ENCODE peak calls at places on chromosomes 5 and 9, in four cellular contexts. Q, B, I and Y are unnamed samples.

GRCh38 chr5:109100971-109101370 is 308.8 kb downstream of the PJA2 start:
- ATAC-seq in B (no peak), I (no peak), Q (no peak), Y (no peak)

GRCh38 chr5:172643392-172643871 is 2.4 kb downstream of the NEURL1B start:
- ATAC-seq in Q (no peak), I (no peak), B (no peak), Y (no peak)

GRCh38 chr5:131563434-131564228 is 71.4 kb downstream of the RAPGEF6 start:
- ATAC-seq in Q (no peak), I (no peak), B (no peak), Y (no peak)

GRCh38 chr9:126470251-126470993 is 143.3 kb upstream of the LMX1B start:
- ATAC-seq in B (peak), Q (peak), I (no peak), Y (peak)

GRCh38 chr5:142122116-142122515 is 13.5 kb downstream of the NDFIP1 start:
- ATAC-seq in I (no peak), B (no peak), Q (no peak), Y (no peak)

GRCh38 chr9:68974901-68975300 is 39.0 kb downstream of the PRKACG start:
- ATAC-seq in Q (no peak), I (peak), B (no peak), Y (no peak)

GRCh38 chr9:95857896-95858295 is 17.6 kb upstream of the ERCC6L2 start:
- ATAC-seq in I (no peak), B (no peak), Q (no peak), Y (no peak)

GRCh38 chr5:79200573-79201183 is 35.3 kb upstream of the JMY start:
- ATAC-seq in B (no peak), I (no peak), Q (no peak), Y (no peak)

GRCh38 chr5:150630459-150631325 is 9.8 kb upstream of the SYNPO start:
- ATAC-seq in Q (no peak), B (no peak), I (peak), Y (no peak)

GRCh38 chr5:81426347-81426746 is 32.4 kb upstream of the ACOT12 start:
- ATAC-seq in B (no peak), Q (peak), I (no peak), Y (no peak)

GRCh38 chr5:138458856-138459255 is 6.4 kb upstream of the EGR1 start:
- ATAC-seq in B (peak), Q (peak), I (no peak), Y (peak)

GRCh38 chr5:127935398-127935797 is 148.2 kb upstream of the SLC12A2 start:
- ATAC-seq in I (no peak), B (no peak), Q (no peak), Y (no peak)

GRCh38 chr9:92620870-92621269 is 49.1 kb downstream of the IPPK start:
- ATAC-seq in Q (no peak), I (no peak), B (no peak), Y (no peak)

GRCh38 chr5:154296525-154297159 is 106.1 kb downstream of the GALNT10 start:
- ATAC-seq in I (no peak), B (no peak), Q (no peak), Y (no peak)

GRCh38 chr5:74502479-74502950 is 138.0 kb downstream of the ENC1 start:
- ATAC-seq in Q (no peak), B (no peak), I (peak), Y (no peak)

GRCh38 chr5:95615164-95615467 is 4.8 kb upstream of the GPR150 start:
- ATAC-seq in Q (peak), B (no peak), I (no peak), Y (peak)

GRCh38 chr5:178116406-178116885 is 3.1 kb downstream of the N4BP3 start:
- ATAC-seq in Q (peak), B (peak), I (no peak), Y (peak)

GRCh38 chr9:93541581-93542349 is 34.6 kb upstream of the PHF2 start:
- ATAC-seq in I (no peak), Q (no peak), B (no peak), Y (no peak)

GRCh38 chr5:61115968-61116367 is 46.3 kb downstream of the SMIM15 start:
- ATAC-seq in B (no peak), I (no peak), Q (no peak), Y (no peak)

GRCh38 chr5:110053205-110053604 is 363.5 kb downstream of the MAN2A1 start:
- ATAC-seq in B (no peak), I (no peak), Q (no peak), Y (no peak)

GRCh38 chr9:17744786-17745185 is 165.9 kb downstream of the SH3GL2 start:
- ATAC-seq in B (no peak), I (no peak), Q (no peak), Y (no peak)

GRCh38 chr5:120473332-120473731 is 9.2 kb downstream of the PRR16 start:
- ATAC-seq in Q (no peak), B (no peak), I (no peak), Y (no peak)

GRCh38 chr9:33452828-33453271 is 5.5 kb upstream of the AQP3 start:
- ATAC-seq in I (peak), B (peak), Q (peak), Y (peak)

GRCh38 chr5:19902316-19902934 is 85.6 kb downstream of the CDH18 start:
- ATAC-seq in Q (no peak), B (no peak), I (no peak), Y (no peak)

GRCh38 chr9:87592554-87593394 is 95.1 kb downstream of the DAPK1 start:
- ATAC-seq in B (no peak), Q (no peak), I (peak), Y (no peak)

GRCh38 chr9:131709741-131710499 is 30.0 kb downstream of the RAPGEF1 start:
- ATAC-seq in Q (peak), B (peak), I (peak), Y (peak)